ENCODE peak calls at places on chromosomes 13 and 19, in five cellular contexts. C is neural progenitor cell, E is uterus, I is Caco-2, T is heart left ventricle. U is an unnamed sample.

GRCh38 chr13:110343241-110343865 is 36.3 kb downstream of the COL4A2 start:
- DNase-seq in C (no peak), E (no peak), I (no peak), T (peak), U (no peak)

GRCh38 chr19:23345838-23346237 is 49.4 kb downstream of the ZNF91 start:
- DNase-seq in C (peak), E (no peak), I (no peak), T (no peak), U (no peak)

GRCh38 chr13:29936051-29936813 is 85.8 kb upstream of the UBL3 start:
- DNase-seq in C (no peak), E (no peak), I (no peak), T (no peak), U (no peak)

GRCh38 chr19:42400404-42400803 is 10.3 kb upstream of the CNFN start:
- DNase-seq in C (no peak), E (no peak), I (no peak), T (no peak), U (no peak)

GRCh38 chr13:35888327-35888940 is 242.7 kb downstream of the DCLK1 start:
- DNase-seq in C (no peak), E (no peak), I (no peak), T (no peak), U (no peak)

GRCh38 chr19:2475018-2475701 is 767 bp upstream of the GADD45B start:
- DNase-seq in C (peak), E (peak), I (peak), T (peak), U (peak)

GRCh38 chr13:80338781-80339577 is 1.9 kb downstream of the SPRY2 start:
- DNase-seq in C (peak), E (peak), I (peak), T (peak), U (peak)

GRCh38 chr19:40512110-40512472 is 45.3 kb downstream of the SPTBN4 start:
- DNase-seq in C (no peak), E (no peak), I (no peak), T (no peak), U (no peak)

GRCh38 chr13:80448725-80449124 is 107.8 kb upstream of the SPRY2 start:
- DNase-seq in C (no peak), E (no peak), I (no peak), T (no peak), U (no peak)

GRCh38 chr13:48411281-48412099 is 1.4 kb downstream of the LPAR6 start:
- DNase-seq in C (peak), E (no peak), I (no peak), T (no peak), U (no peak)

GRCh38 chr19:53649746-53650593 is 18.2 kb downstream of the DPRX start:
- DNase-seq in C (no peak), E (no peak), I (no peak), T (no peak), U (no peak)

GRCh38 chr13:72180253-72180952 is 313.4 kb upstream of the DACH1 start:
- DNase-seq in C (peak), E (no peak), I (no peak), T (no peak), U (peak)

GRCh38 chr19:40530091-40530901 is 46.4 kb upstream of the SHKBP1 start:
- DNase-seq in C (peak), E (no peak), I (no peak), T (no peak), U (no peak)

GRCh38 chr13:57632276-57633140 is 964 bp downstream of the PCDH17 start:
- DNase-seq in C (peak), E (no peak), I (no peak), T (peak), U (peak)

GRCh38 chr13:114130708-114131580 is 1.5 kb downstream of the RASA3 start:
- DNase-seq in C (peak), E (peak), I (no peak), T (peak), U (peak)

GRCh38 chr19:15114153-15114540 is 6.9 kb downstream of the SYDE1 start:
- DNase-seq in C (no peak), E (no peak), I (no peak), T (no peak), U (peak)

GRCh38 chr13:29594710-29595379 is 643 bp downstream of the SLC7A1 start:
- DNase-seq in C (peak), E (peak), I (peak), T (peak), U (peak)

GRCh38 chr13:71242191-71242590 is 624.8 kb downstream of the DACH1 start:
- DNase-seq in C (peak), E (no peak), I (no peak), T (peak), U (no peak)

GRCh38 chr13:114129649-114130062 is 2.8 kb downstream of the RASA3 start:
- DNase-seq in C (no peak), E (no peak), I (no peak), T (no peak), U (no peak)

GRCh38 chr13:97395437-97396136 is 38.4 kb upstream of the RAP2A start:
- DNase-seq in C (no peak), E (no peak), I (no peak), T (no peak), U (peak)

GRCh38 chr19:50924576-50924975 is 13.4 kb upstream of the KLK4 start:
- DNase-seq in C (no peak), E (no peak), I (no peak), T (no peak), U (no peak)

GRCh38 chr13:44420376-44421220 is 47.0 kb downstream of the SERP2 start:
- DNase-seq in C (no peak), E (no peak), I (no peak), T (no peak), U (no peak)

GRCh38 chr19:2288743-2289713 is 7.1 kb upstream of the PEAK3 start:
- DNase-seq in C (no peak), E (no peak), I (no peak), T (no peak), U (no peak)

GRCh38 chr13:23547000-23547590 is 23.1 kb upstream of the TNFRSF19 start:
- DNase-seq in C (peak), E (peak), I (no peak), T (peak), U (peak)

GRCh38 chr13:73803997-73804396 is 330.2 kb downstream of the KLF12 start:
- DNase-seq in C (no peak), E (no peak), I (no peak), T (no peak), U (peak)

GRCh38 chr19:40960780-40961179 is 30.3 kb upstream of the CYP2B6 start:
- DNase-seq in C (no peak), E (no peak), I (no peak), T (no peak), U (no peak)

GRCh38 chr19:58091251-58091995 is 6.6 kb downstream of the ZSCAN18 start:
- DNase-seq in C (no peak), E (no peak), I (no peak), T (no peak), U (no peak)

GRCh38 chr13:26605845-26606244 is 48.4 kb downstream of the WASF3 start:
- DNase-seq in C (peak), E (no peak), I (peak), T (no peak), U (no peak)

GRCh38 chr13:45196622-45197021 is 4.2 kb downstream of the KCTD4 start:
- DNase-seq in C (no peak), E (no peak), I (no peak), T (no peak), U (peak)

GRCh38 chr13:75263741-75264407 is 218.1 kb downstream of the TBC1D4 start:
- DNase-seq in C (no peak), E (no peak), I (no peak), T (no peak), U (peak)

GRCh38 chr13:21657538-21657937 is 13.3 kb upstream of the FGF9 start:
- DNase-seq in C (no peak), E (no peak), I (no peak), T (no peak), U (peak)
- H3K4me3 ChIP-seq in C (no peak), E (no peak), I (no peak), T (no peak), U (no peak)

DNA sequence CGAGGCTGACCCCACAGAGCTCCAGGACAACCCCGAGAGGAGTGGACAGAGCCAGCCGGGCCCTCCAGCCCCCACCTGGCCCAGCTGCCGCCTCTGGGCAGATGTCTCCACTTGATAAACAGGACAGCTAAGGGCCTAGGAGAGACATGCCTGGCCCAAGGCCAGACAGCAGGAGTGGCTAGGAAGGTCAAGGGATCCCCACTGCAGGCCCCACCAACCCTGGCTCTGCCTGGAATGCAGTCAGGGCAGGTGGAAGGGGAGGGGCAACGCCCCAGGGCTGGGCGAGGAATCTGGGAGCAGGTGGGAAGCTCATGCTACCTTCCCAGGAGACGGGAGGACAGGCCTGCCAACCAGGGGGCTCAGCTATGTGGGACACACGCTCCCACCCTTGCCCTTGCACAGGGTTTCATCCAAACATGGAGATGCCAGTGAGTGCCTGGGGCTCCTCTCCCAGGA is 25.2 kb downstream of the SH3GL1 start:
- DNase-seq in C (no peak), E (no peak), I (peak), T (no peak), U (no peak)
- TF ChIP-seq CTCF in C (no peak), E (no peak), I (no peak), T (no peak), U (no peak)

GRCh38 chr13:54614729-54615128 is 1586.1 kb downstream of the OLFM4 start:
- DNase-seq in C (peak), E (no peak), I (no peak), T (no peak), U (no peak)
- H3K4me3 ChIP-seq in C (no peak), E (no peak), I (no peak), T (no peak), U (no peak)

GRCh38 chr19:56689198-56689597 is 17.6 kb upstream of the ZNF835 start:
- DNase-seq in C (no peak), E (no peak), I (no peak), T (no peak), U (peak)
- TF ChIP-seq CTCF in C (no peak), E (no peak), I (no peak), T (no peak), U (no peak)

GRCh38 chr13:100089633-100090032 is 740 bp downstream of the PCCA start:
- DNase-seq in C (no peak), E (no peak), I (no peak), T (no peak), U (peak)

GRCh38 chr13:100095498-100095897 is 6.6 kb downstream of the PCCA start:
- DNase-seq in C (no peak), E (no peak), I (no peak), T (no peak), U (no peak)

GRCh38 chr13:100088282-100088647 is 628 bp upstream of the PCCA start:
- DNase-seq in C (peak), E (no peak), I (no peak), T (no peak), U (no peak)

GRCh38 chr13:100088648-100089601 is at the start of gene PCCA:
- DNase-seq in C (peak), E (peak), I (peak), T (peak), U (peak)

DNA sequence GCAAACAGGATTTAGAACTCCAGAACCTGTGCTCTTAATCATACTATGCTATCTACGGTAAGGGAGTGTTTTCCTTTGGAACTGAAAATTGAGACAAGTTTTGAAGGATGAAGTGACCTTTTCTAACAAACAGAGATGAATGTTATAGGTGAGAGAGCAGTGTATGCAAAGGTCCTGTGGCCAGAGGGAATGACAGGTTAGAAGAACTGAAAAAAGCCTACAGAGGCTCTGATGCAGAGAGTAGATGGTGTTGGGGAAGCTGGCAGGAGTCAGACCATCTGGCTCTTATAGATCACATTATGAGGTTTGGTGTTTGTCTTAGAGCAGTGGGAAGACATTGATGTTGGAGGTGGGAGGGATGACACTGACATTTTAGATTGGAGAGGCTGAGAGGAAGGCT is 2.0 kb downstream of the PCCA start:
- DNase-seq in C (no peak), E (no peak), I (no peak), T (no peak), U (no peak)
- H3K4me3 ChIP-seq in C (no peak), E (no peak), I (no peak), T (no peak), U (no peak)

DNA sequence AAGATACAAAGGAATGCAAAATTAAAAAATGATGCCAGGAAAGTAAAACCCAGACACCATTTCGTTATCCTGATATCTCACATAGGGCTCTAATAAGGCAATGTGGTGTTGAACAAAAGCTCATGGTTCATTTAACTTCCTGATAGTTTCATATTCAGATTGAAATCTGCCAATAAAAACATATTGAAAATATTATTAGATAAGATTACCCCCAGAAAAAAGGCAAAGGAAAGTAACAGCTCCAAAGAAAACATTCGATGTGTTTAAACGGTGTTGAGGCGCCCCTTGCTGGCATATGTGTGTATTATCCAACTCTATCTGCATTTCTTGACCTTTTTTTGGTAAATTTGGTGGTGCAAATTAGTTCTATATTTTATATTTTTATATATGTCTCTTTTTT is 75.9 kb downstream of the ESD start:
- DNase-seq in C (peak), E (peak), I (no peak), T (peak), U (peak)
- TF ChIP-seq CTCF in C (peak), E (peak), I (peak), T (peak), U (peak)

DNA sequence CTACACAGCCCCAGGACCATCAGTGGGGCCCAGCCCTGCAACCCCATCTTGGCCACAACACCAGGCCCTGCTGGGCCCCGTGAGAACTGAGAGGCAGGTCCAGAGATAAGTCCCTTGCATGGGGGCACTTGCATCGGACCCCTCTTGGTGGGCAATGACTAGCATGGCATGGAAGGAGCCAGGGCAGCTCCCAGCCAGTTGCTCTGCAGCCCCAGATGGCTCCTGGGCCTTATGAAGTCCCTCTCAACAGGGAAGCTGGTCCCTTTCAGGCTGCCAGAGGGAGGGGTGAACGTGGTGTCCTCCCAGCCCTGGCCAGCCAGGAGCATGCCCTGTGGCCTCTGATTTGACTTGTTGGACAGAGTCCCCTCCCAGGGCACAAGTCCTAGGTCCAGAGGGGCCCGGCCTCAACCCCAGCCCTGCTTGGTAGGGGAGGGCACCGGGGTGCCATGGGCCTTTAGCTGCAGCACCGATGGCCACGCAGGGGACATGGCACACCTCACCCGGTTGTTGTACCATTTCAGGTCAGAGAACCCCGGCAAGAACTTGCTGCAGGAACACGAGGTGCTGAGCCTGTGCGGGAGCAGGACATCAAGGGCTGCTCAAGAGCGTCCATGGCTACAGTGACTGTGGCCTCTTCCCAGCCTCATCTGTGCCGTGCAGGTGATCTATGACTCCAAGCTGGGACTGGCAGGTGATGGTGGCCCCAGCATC is 17.4 kb upstream of the ZNF14 start:
- DNase-seq in C (no peak), E (no peak), I (no peak), T (no peak), U (no peak)
- H3K4me3 ChIP-seq in C (no peak), E (no peak), I (no peak), T (no peak), U (no peak)

U was measured in foreskin fibroblast.